ENCODE peak calls at places on chromosomes 2 and 18, in seven cellular contexts. Q, R, Y, L, W, F and V are unnamed samples.

GRCh38 chr2:134457353-134457752 is 203.5 kb downstream of the MGAT5 start:
- ATAC-seq in Q (no peak), R (no peak), Y (no peak), L (no peak), W (no peak), F (no peak), V (no peak)

GRCh38 chr2:187920511-187920910 is 366.3 kb upstream of the TFPI start:
- ATAC-seq in Q (no peak), R (no peak), Y (no peak), L (no peak), W (no peak), F (no peak), V (no peak)

GRCh38 chr2:89833780-89834117 is 1142.3 kb downstream of the RPIA start:
- ATAC-seq in Q (no peak), R (no peak), Y (no peak), L (no peak), W (no peak), F (no peak), V (no peak)

GRCh38 chr2:227423633-227424499 is 36.1 kb upstream of the SCYGR1 start:
- ATAC-seq in Q (no peak), R (no peak), Y (no peak), L (no peak), W (no peak), F (no peak), V (no peak)

GRCh38 chr18:70181015-70181414 is 24.5 kb downstream of the RTTN start:
- ATAC-seq in Q (no peak), R (no peak), Y (no peak), L (peak), W (peak), F (no peak), V (no peak)

GRCh38 chr2:23489471-23490400 is 104.8 kb downstream of the KLHL29 start:
- ATAC-seq in Q (no peak), R (peak), Y (no peak), L (no peak), W (no peak), F (no peak), V (peak)

GRCh38 chr2:134836986-134837385 is 1.4 kb upstream of the ACMSD start:
- ATAC-seq in Q (peak), R (no peak), Y (no peak), L (peak), W (peak), F (no peak), V (no peak)

GRCh38 chr2:187986392-187987105 is 305.1 kb upstream of the GULP1 start:
- ATAC-seq in Q (peak), R (no peak), Y (no peak), L (no peak), W (no peak), F (no peak), V (no peak)

GRCh38 chr2:118056165-118056534 is 32.1 kb upstream of the INSIG2 start:
- ATAC-seq in Q (no peak), R (no peak), Y (peak), L (peak), W (peak), F (no peak), V (no peak)

GRCh38 chr2:133405252-133405651 is 163.0 kb downstream of the NCKAP5 start:
- ATAC-seq in Q (no peak), R (no peak), Y (no peak), L (no peak), W (no peak), F (no peak), V (no peak)

GRCh38 chr2:189151897-189152296 is 27.7 kb downstream of the COL5A2 start:
- ATAC-seq in Q (no peak), R (no peak), Y (peak), L (no peak), W (no peak), F (no peak), V (no peak)

GRCh38 chr2:206981739-206982336 is 42.5 kb downstream of the CPO start:
- ATAC-seq in Q (peak), R (peak), Y (peak), L (peak), W (peak), F (peak), V (peak)

GRCh38 chr2:45922577-45922988 is 271.1 kb downstream of the PRKCE start:
- ATAC-seq in Q (peak), R (peak), Y (peak), L (no peak), W (no peak), F (no peak), V (no peak)

GRCh38 chr18:32389868-32390267 is 80.8 kb downstream of the GAREM1 start:
- ATAC-seq in Q (no peak), R (no peak), Y (peak), L (peak), W (peak), F (no peak), V (no peak)

GRCh38 chr2:38448692-38449405 is 71.8 kb upstream of the ATL2 start:
- ATAC-seq in Q (no peak), R (no peak), Y (no peak), L (peak), W (no peak), F (no peak), V (no peak)

GRCh38 chr2:207991944-207992343 is 33.4 kb downstream of the PLEKHM3 start:
- ATAC-seq in Q (no peak), R (no peak), Y (no peak), L (no peak), W (no peak), F (no peak), V (peak)

GRCh38 chr2:189854152-189854551 is 69.9 kb downstream of the PMS1 start:
- ATAC-seq in Q (no peak), R (no peak), Y (no peak), L (no peak), W (no peak), F (no peak), V (no peak)

GRCh38 chr2:26946841-26947784 is 23.3 kb upstream of the MAPRE3 start:
- ATAC-seq in Q (peak), R (peak), Y (peak), L (no peak), W (peak), F (no peak), V (no peak)

GRCh38 chr18:11308499-11308898 is 159.1 kb upstream of the PIEZO2 start:
- ATAC-seq in Q (no peak), R (no peak), Y (no peak), L (no peak), W (no peak), F (no peak), V (peak)

GRCh38 chr18:4384932-4385331 is 70.2 kb downstream of the DLGAP1 start:
- ATAC-seq in Q (no peak), R (no peak), Y (no peak), L (no peak), W (no peak), F (no peak), V (no peak)

GRCh38 chr2:217016829-217017228 is 157.0 kb upstream of the TNP1 start:
- ATAC-seq in Q (no peak), R (no peak), Y (no peak), L (no peak), W (no peak), F (no peak), V (no peak)

GRCh38 chr2:196144513-196145126 is 26.8 kb downstream of the STK17B start:
- ATAC-seq in Q (peak), R (no peak), Y (no peak), L (peak), W (no peak), F (peak), V (peak)

GRCh38 chr18:76558881-76559667 is 64.0 kb upstream of the ZNF516 start:
- ATAC-seq in Q (peak), R (no peak), Y (peak), L (peak), W (no peak), F (no peak), V (no peak)

GRCh38 chr2:163210430-163210918 is 371.9 kb upstream of the KCNH7 start:
- ATAC-seq in Q (peak), R (no peak), Y (no peak), L (no peak), W (no peak), F (no peak), V (no peak)

GRCh38 chr2:160338891-160339290 is 138.8 kb upstream of the ITGB6 start:
- ATAC-seq in Q (no peak), R (peak), Y (peak), L (peak), W (no peak), F (no peak), V (no peak)

GRCh38 chr2:234375481-234375880 is 121.4 kb downstream of the ARL4C start:
- ATAC-seq in Q (no peak), R (no peak), Y (no peak), L (no peak), W (no peak), F (no peak), V (peak)

GRCh38 chr2:19128148-19128547 is 230.3 kb downstream of the OSR1 start:
- ATAC-seq in Q (no peak), R (no peak), Y (no peak), L (no peak), W (no peak), F (no peak), V (no peak)

GRCh38 chr2:225598922-225599321 is 199.4 kb downstream of the NYAP2 start:
- ATAC-seq in Q (no peak), R (no peak), Y (no peak), L (no peak), W (no peak), F (no peak), V (no peak)

GRCh38 chr2:176493909-176494308 is 224.7 kb downstream of the MTX2 start:
- ATAC-seq in Q (no peak), R (no peak), Y (no peak), L (no peak), W (no peak), F (no peak), V (no peak)

GRCh38 chr2:190843874-190844699 is 36.5 kb upstream of the GLS start:
- ATAC-seq in Q (peak), R (no peak), Y (no peak), L (no peak), W (no peak), F (no peak), V (peak)

GRCh38 chr2:64787698-64788097 is 134.0 kb upstream of the SERTAD2 start:
- ATAC-seq in Q (no peak), R (peak), Y (no peak), L (no peak), W (no peak), F (no peak), V (no peak)

GRCh38 chr2:45631319-45631718 is 20.2 kb upstream of the PRKCE start:
- ATAC-seq in Q (no peak), R (no peak), Y (no peak), L (no peak), W (no peak), F (no peak), V (no peak)

GRCh38 chr2:235726554-235726953 is 232.7 kb downstream of the AGAP1 start:
- ATAC-seq in Q (no peak), R (no peak), Y (no peak), L (no peak), W (no peak), F (no peak), V (no peak)

GRCh38 chr2:109185338-109185737 is 56.3 kb downstream of the SH3RF3 start:
- ATAC-seq in Q (no peak), R (peak), Y (peak), L (peak), W (no peak), F (no peak), V (no peak)

GRCh38 chr2:40470817-40471809 is 19.2 kb upstream of the SLC8A1 start:
- ATAC-seq in Q (no peak), R (no peak), Y (no peak), L (no peak), W (no peak), F (no peak), V (no peak)

GRCh38 chr18:35732134-35732533 is 150.6 kb downstream of the GALNT1 start:
- ATAC-seq in Q (no peak), R (no peak), Y (peak), L (no peak), W (no peak), F (no peak), V (no peak)

GRCh38 chr2:164903214-164903613 is 52.1 kb downstream of the SLC38A11 start:
- ATAC-seq in Q (no peak), R (no peak), Y (no peak), L (no peak), W (no peak), F (no peak), V (no peak)

GRCh38 chr18:5061785-5062184 is 135.3 kb downstream of the AKAIN1 start:
- ATAC-seq in Q (no peak), R (no peak), Y (no peak), L (no peak), W (no peak), F (no peak), V (no peak)